ENCODE peak calls at places on chromosomes 4 and X, in five cellular contexts. One of them, this sample, is unnamed.

GRCh38 chr4:22312113-22312512 is 203.8 kb downstream of the ADGRA3 start:
- DNase-seq in activated CD4-positive, alpha-beta T cell treated with anti-CD3 and anti-CD28 coated beads, Interleukin-2, amount 50 U/mL, for 24 hours: no peak
- DNase-seq in AG09309: no peak
- DNase-seq in erythroblast: no peak
- DNase-seq in naive thymus-derived CD8-positive, alpha-beta T cell: no peak
- DNase-seq in this sample: no peak

GRCh38 chr4:128980816-128981326 is 112.5 kb downstream of the SCLT1 start:
- DNase-seq in activated CD4-positive, alpha-beta T cell treated with anti-CD3 and anti-CD28 coated beads, Interleukin-2, amount 50 U/mL, for 24 hours: no peak
- DNase-seq in AG09309: no peak
- DNase-seq in erythroblast: no peak
- DNase-seq in naive thymus-derived CD8-positive, alpha-beta T cell: no peak
- DNase-seq in this sample: no peak

GRCh38 chrX:124435616-124436015 is 89.3 kb downstream of the SH2D1A start:
- DNase-seq in activated CD4-positive, alpha-beta T cell treated with anti-CD3 and anti-CD28 coated beads, Interleukin-2, amount 50 U/mL, for 24 hours: no peak
- DNase-seq in AG09309: no peak
- DNase-seq in erythroblast: no peak
- DNase-seq in naive thymus-derived CD8-positive, alpha-beta T cell: no peak
- DNase-seq in this sample: no peak

GRCh38 chr4:92529510-92529909 is 225.7 kb downstream of the GRID2 start:
- DNase-seq in activated CD4-positive, alpha-beta T cell treated with anti-CD3 and anti-CD28 coated beads, Interleukin-2, amount 50 U/mL, for 24 hours: no peak
- DNase-seq in AG09309: no peak
- DNase-seq in erythroblast: no peak
- DNase-seq in naive thymus-derived CD8-positive, alpha-beta T cell: no peak
- DNase-seq in this sample: no peak

GRCh38 chrX:105845661-105846060 is 23.3 kb downstream of the NRK start:
- DNase-seq in activated CD4-positive, alpha-beta T cell treated with anti-CD3 and anti-CD28 coated beads, Interleukin-2, amount 50 U/mL, for 24 hours: no peak
- DNase-seq in AG09309: no peak
- DNase-seq in erythroblast: no peak
- DNase-seq in naive thymus-derived CD8-positive, alpha-beta T cell: no peak
- DNase-seq in this sample: no peak

GRCh38 chr4:138090145-138090917 is 151.8 kb downstream of the SLC7A11 start:
- DNase-seq in activated CD4-positive, alpha-beta T cell treated with anti-CD3 and anti-CD28 coated beads, Interleukin-2, amount 50 U/mL, for 24 hours: no peak
- DNase-seq in AG09309: peak; percentile 44
- DNase-seq in erythroblast: peak; percentile 73
- DNase-seq in naive thymus-derived CD8-positive, alpha-beta T cell: peak; percentile 5
- DNase-seq in this sample: no peak

GRCh38 chr4:55087016-55087929 is 38.1 kb downstream of the KDR start:
- DNase-seq in activated CD4-positive, alpha-beta T cell treated with anti-CD3 and anti-CD28 coated beads, Interleukin-2, amount 50 U/mL, for 24 hours: no peak
- DNase-seq in AG09309: no peak
- DNase-seq in erythroblast: no peak
- DNase-seq in naive thymus-derived CD8-positive, alpha-beta T cell: no peak
- DNase-seq in this sample: no peak

GRCh38 chr4:118193421-118193820 is 159.1 kb downstream of the NDST3 start:
- DNase-seq in activated CD4-positive, alpha-beta T cell treated with anti-CD3 and anti-CD28 coated beads, Interleukin-2, amount 50 U/mL, for 24 hours: no peak
- DNase-seq in AG09309: no peak
- DNase-seq in erythroblast: no peak
- DNase-seq in naive thymus-derived CD8-positive, alpha-beta T cell: no peak
- DNase-seq in this sample: no peak

GRCh38 chr4:177047070-177047850 is 254.5 kb upstream of the VEGFC start:
- DNase-seq in activated CD4-positive, alpha-beta T cell treated with anti-CD3 and anti-CD28 coated beads, Interleukin-2, amount 50 U/mL, for 24 hours: peak; percentile 13
- DNase-seq in AG09309: peak; percentile 37
- DNase-seq in erythroblast: peak; percentile 64
- DNase-seq in naive thymus-derived CD8-positive, alpha-beta T cell: peak; percentile 10
- DNase-seq in this sample: no peak

GRCh38 chr4:79852305-79852730 is 220.7 kb downstream of the ANTXR2 start:
- DNase-seq in activated CD4-positive, alpha-beta T cell treated with anti-CD3 and anti-CD28 coated beads, Interleukin-2, amount 50 U/mL, for 24 hours: no peak
- DNase-seq in AG09309: peak; percentile 11
- DNase-seq in erythroblast: no peak
- DNase-seq in naive thymus-derived CD8-positive, alpha-beta T cell: no peak
- DNase-seq in this sample: no peak

GRCh38 chrX:16999275-16999674 is 52.8 kb downstream of the REPS2 start:
- DNase-seq in activated CD4-positive, alpha-beta T cell treated with anti-CD3 and anti-CD28 coated beads, Interleukin-2, amount 50 U/mL, for 24 hours: no peak
- DNase-seq in AG09309: no peak
- DNase-seq in erythroblast: peak; percentile 2
- DNase-seq in naive thymus-derived CD8-positive, alpha-beta T cell: no peak
- DNase-seq in this sample: no peak

GRCh38 chrX:129574214-129574613 is 34.2 kb downstream of the OCRL start:
- DNase-seq in activated CD4-positive, alpha-beta T cell treated with anti-CD3 and anti-CD28 coated beads, Interleukin-2, amount 50 U/mL, for 24 hours: no peak
- DNase-seq in AG09309: no peak
- DNase-seq in erythroblast: peak; percentile 23
- DNase-seq in naive thymus-derived CD8-positive, alpha-beta T cell: no peak
- DNase-seq in this sample: no peak

GRCh38 chrX:101759000-101759399 is 99.3 kb upstream of the ARMCX2 start:
- DNase-seq in activated CD4-positive, alpha-beta T cell treated with anti-CD3 and anti-CD28 coated beads, Interleukin-2, amount 50 U/mL, for 24 hours: no peak
- DNase-seq in AG09309: peak; percentile 10
- DNase-seq in erythroblast: peak; percentile 42
- DNase-seq in naive thymus-derived CD8-positive, alpha-beta T cell: peak; percentile 21
- DNase-seq in this sample: no peak

GRCh38 chr4:158461336-158461735 is 60.3 kb upstream of the RXFP1 start:
- DNase-seq in activated CD4-positive, alpha-beta T cell treated with anti-CD3 and anti-CD28 coated beads, Interleukin-2, amount 50 U/mL, for 24 hours: no peak
- DNase-seq in AG09309: no peak
- DNase-seq in erythroblast: no peak
- DNase-seq in naive thymus-derived CD8-positive, alpha-beta T cell: no peak
- DNase-seq in this sample: no peak

GRCh38 chr4:111499291-111499690 is 646.0 kb upstream of the FAM241A start:
- DNase-seq in activated CD4-positive, alpha-beta T cell treated with anti-CD3 and anti-CD28 coated beads, Interleukin-2, amount 50 U/mL, for 24 hours: no peak
- DNase-seq in AG09309: no peak
- DNase-seq in erythroblast: no peak
- DNase-seq in naive thymus-derived CD8-positive, alpha-beta T cell: no peak
- DNase-seq in this sample: no peak

GRCh38 chr4:915041-915474 is 17.1 kb downstream of the GAK start:
- DNase-seq in activated CD4-positive, alpha-beta T cell treated with anti-CD3 and anti-CD28 coated beads, Interleukin-2, amount 50 U/mL, for 24 hours: no peak
- DNase-seq in AG09309: no peak
- DNase-seq in erythroblast: no peak
- DNase-seq in naive thymus-derived CD8-positive, alpha-beta T cell: no peak
- DNase-seq in this sample: no peak

GRCh38 chr4:40199999-40200880 is 3.4 kb downstream of the RHOH start:
- DNase-seq in activated CD4-positive, alpha-beta T cell treated with anti-CD3 and anti-CD28 coated beads, Interleukin-2, amount 50 U/mL, for 24 hours: no peak
- DNase-seq in AG09309: no peak
- DNase-seq in erythroblast: peak; percentile 56
- DNase-seq in naive thymus-derived CD8-positive, alpha-beta T cell: peak; percentile 68
- DNase-seq in this sample: no peak

GRCh38 chrX:154402622-154403127 is 4.5 kb downstream of the RPL10 start:
- DNase-seq in activated CD4-positive, alpha-beta T cell treated with anti-CD3 and anti-CD28 coated beads, Interleukin-2, amount 50 U/mL, for 24 hours: no peak
- DNase-seq in AG09309: no peak
- DNase-seq in erythroblast: no peak
- DNase-seq in naive thymus-derived CD8-positive, alpha-beta T cell: no peak
- DNase-seq in this sample: no peak

GRCh38 chr4:12852338-12853307 is 631.5 kb downstream of the RAB28 start:
- DNase-seq in activated CD4-positive, alpha-beta T cell treated with anti-CD3 and anti-CD28 coated beads, Interleukin-2, amount 50 U/mL, for 24 hours: no peak
- DNase-seq in AG09309: peak; percentile 28
- DNase-seq in erythroblast: peak; percentile 23
- DNase-seq in naive thymus-derived CD8-positive, alpha-beta T cell: peak; percentile 0
- DNase-seq in this sample: no peak

GRCh38 chrX:29470029-29470428 is 745.3 kb upstream of the MAGEB2 start:
- DNase-seq in activated CD4-positive, alpha-beta T cell treated with anti-CD3 and anti-CD28 coated beads, Interleukin-2, amount 50 U/mL, for 24 hours: no peak
- DNase-seq in AG09309: no peak
- DNase-seq in erythroblast: peak; percentile 0
- DNase-seq in naive thymus-derived CD8-positive, alpha-beta T cell: no peak
- DNase-seq in this sample: no peak

GRCh38 chrX:42807393-42807792 is 29.4 kb upstream of the PPP1R2C start:
- DNase-seq in activated CD4-positive, alpha-beta T cell treated with anti-CD3 and anti-CD28 coated beads, Interleukin-2, amount 50 U/mL, for 24 hours: no peak
- DNase-seq in AG09309: no peak
- DNase-seq in erythroblast: no peak
- DNase-seq in naive thymus-derived CD8-positive, alpha-beta T cell: no peak
- DNase-seq in this sample: no peak

GRCh38 chrX:3044671-3045070 is 3.4 kb downstream of the ARSF start:
- DNase-seq in activated CD4-positive, alpha-beta T cell treated with anti-CD3 and anti-CD28 coated beads, Interleukin-2, amount 50 U/mL, for 24 hours: no peak
- DNase-seq in AG09309: no peak
- DNase-seq in erythroblast: no peak
- DNase-seq in naive thymus-derived CD8-positive, alpha-beta T cell: no peak
- DNase-seq in this sample: no peak

GRCh38 chrX:137432609-137433008 is 133.3 kb upstream of the ZIC3 start:
- DNase-seq in activated CD4-positive, alpha-beta T cell treated with anti-CD3 and anti-CD28 coated beads, Interleukin-2, amount 50 U/mL, for 24 hours: no peak
- DNase-seq in AG09309: no peak
- DNase-seq in erythroblast: peak; percentile 26
- DNase-seq in naive thymus-derived CD8-positive, alpha-beta T cell: no peak
- DNase-seq in this sample: no peak

GRCh38 chr4:1026115-1026514 is 14.7 kb downstream of the FGFRL1 start:
- DNase-seq in activated CD4-positive, alpha-beta T cell treated with anti-CD3 and anti-CD28 coated beads, Interleukin-2, amount 50 U/mL, for 24 hours: no peak
- DNase-seq in AG09309: no peak
- DNase-seq in erythroblast: peak; percentile 17
- DNase-seq in naive thymus-derived CD8-positive, alpha-beta T cell: no peak
- DNase-seq in this sample: no peak

GRCh38 chr4:16294455-16294854 is 68.2 kb upstream of the TAPT1 start:
- DNase-seq in activated CD4-positive, alpha-beta T cell treated with anti-CD3 and anti-CD28 coated beads, Interleukin-2, amount 50 U/mL, for 24 hours: no peak
- DNase-seq in AG09309: no peak
- DNase-seq in erythroblast: no peak
- DNase-seq in naive thymus-derived CD8-positive, alpha-beta T cell: no peak
- DNase-seq in this sample: no peak

GRCh38 chr4:1547131-1547862 is 136.8 kb downstream of the FAM53A start:
- DNase-seq in activated CD4-positive, alpha-beta T cell treated with anti-CD3 and anti-CD28 coated beads, Interleukin-2, amount 50 U/mL, for 24 hours: no peak
- DNase-seq in AG09309: no peak
- DNase-seq in erythroblast: no peak
- DNase-seq in naive thymus-derived CD8-positive, alpha-beta T cell: no peak
- DNase-seq in this sample: no peak